ENCODE peak calls at places on chromosomes 12 and 14, in four cellular contexts. P, Q, I and U are unnamed samples.

GRCh38 chr12:93812616-93813015 is 135.4 kb downstream of the CRADD start:
- DNase-seq in P (no peak), Q (peak; percentile 77), I (no peak), U (no peak)

GRCh38 chr12:93813972-93814821 is 137.0 kb downstream of the CRADD start:
- DNase-seq in P (peak; percentile 64), Q (peak; percentile 99), I (no peak), U (no peak)

GRCh38 chr14:64718762-64719161 is 14.5 kb downstream of the PLEKHG3 start:
- DNase-seq in P (no peak), Q (no peak), I (no peak), U (no peak)

GRCh38 chr12:114481200-114481535 is 75.2 kb upstream of the TBX5 start:
- DNase-seq in P (no peak), Q (no peak), I (no peak), U (no peak)

GRCh38 chr12:55612646-55613045 is 24.0 kb upstream of the OR10P1 start:
- DNase-seq in P (no peak), Q (no peak), I (no peak), U (no peak)

GRCh38 chr12:65894127-65894526 is 69.8 kb downstream of the HMGA2 start:
- DNase-seq in P (no peak), Q (no peak), I (no peak), U (no peak)

GRCh38 chr14:51248041-51248987 is 8.3 kb downstream of the TMX1 start:
- DNase-seq in P (no peak), Q (no peak), I (no peak), U (no peak)

GRCh38 chr12:131608740-131609665 is 101.9 kb upstream of the SFSWAP start:
- DNase-seq in P (peak; percentile 53), Q (peak; percentile 53), I (peak; percentile 53), U (no peak)

GRCh38 chr14:91114079-91115065 is 499 bp downstream of the DGLUCY start:
- DNase-seq in P (peak; percentile 76), Q (peak; percentile 57), I (peak; percentile 49), U (peak; percentile 55)

GRCh38 chr14:105891221-105891602 is 364.8 kb downstream of the TMEM121 start:
- DNase-seq in P (no peak), Q (no peak), I (no peak), U (no peak)